ENCODE peak calls at places on chromosomes 7 and 10, in six cellular contexts. One of them, this sample, is unnamed.

GRCh38 chr7:101717986-101718746 is 89.1 kb upstream of the MYL10 start:
- DNase-seq in psoas muscle: peak; percentile 53
- DNase-seq in upper lobe of right lung: no peak
- DNase-seq in brain microvascular endothelial cell: peak; percentile 46
- DNase-seq in progenitor cell of endocrine pancreas: no peak
- DNase-seq in AG10803: peak; percentile 78
- DNase-seq in this sample: no peak

GRCh38 chr10:132774905-132775863 is 10.8 kb downstream of the NKX6-2 start:
- DNase-seq in psoas muscle: no peak
- DNase-seq in upper lobe of right lung: no peak
- DNase-seq in brain microvascular endothelial cell: no peak
- DNase-seq in progenitor cell of endocrine pancreas: peak; percentile 57
- DNase-seq in AG10803: no peak
- DNase-seq in this sample: peak; percentile 35

GRCh38 chr10:93392111-93392510 is 90.0 kb downstream of the MYOF start:
- DNase-seq in psoas muscle: no peak
- DNase-seq in upper lobe of right lung: no peak
- DNase-seq in brain microvascular endothelial cell: no peak
- DNase-seq in progenitor cell of endocrine pancreas: no peak
- DNase-seq in AG10803: no peak
- DNase-seq in this sample: no peak

GRCh38 chr10:5545778-5546710 is 21.3 kb downstream of the CALML3 start:
- DNase-seq in psoas muscle: peak; percentile 44
- DNase-seq in upper lobe of right lung: peak; percentile 79
- DNase-seq in brain microvascular endothelial cell: peak; percentile 83
- DNase-seq in progenitor cell of endocrine pancreas: no peak
- DNase-seq in AG10803: no peak
- DNase-seq in this sample: peak; percentile 94

GRCh38 chr10:1671366-1672000 is 65.8 kb downstream of the ADARB2 start:
- DNase-seq in psoas muscle: no peak
- DNase-seq in upper lobe of right lung: no peak
- DNase-seq in brain microvascular endothelial cell: no peak
- DNase-seq in progenitor cell of endocrine pancreas: no peak
- DNase-seq in AG10803: no peak
- DNase-seq in this sample: no peak

GRCh38 chr10:92574545-92575377 is 868 bp upstream of the IDE start:
- DNase-seq in psoas muscle: no peak
- DNase-seq in upper lobe of right lung: no peak
- DNase-seq in brain microvascular endothelial cell: peak; percentile 32
- DNase-seq in progenitor cell of endocrine pancreas: no peak
- DNase-seq in AG10803: no peak
- DNase-seq in this sample: peak; percentile 65

GRCh38 chr10:133396035-133396624 is 2.2 kb downstream of the MTG1 start:
- DNase-seq in psoas muscle: no peak
- DNase-seq in upper lobe of right lung: peak; percentile 44
- DNase-seq in brain microvascular endothelial cell: no peak
- DNase-seq in progenitor cell of endocrine pancreas: no peak
- DNase-seq in AG10803: no peak
- DNase-seq in this sample: no peak

GRCh38 chr7:512541-513311 is 6.9 kb downstream of the PDGFA start:
- DNase-seq in psoas muscle: no peak
- DNase-seq in upper lobe of right lung: peak; percentile 94
- DNase-seq in brain microvascular endothelial cell: no peak
- DNase-seq in progenitor cell of endocrine pancreas: no peak
- DNase-seq in AG10803: no peak
- DNase-seq in this sample: no peak

GRCh38 chr10:107450056-107450455 is 285.6 kb upstream of the SORCS1 start:
- DNase-seq in psoas muscle: no peak
- DNase-seq in upper lobe of right lung: no peak
- DNase-seq in brain microvascular endothelial cell: no peak
- DNase-seq in progenitor cell of endocrine pancreas: no peak
- DNase-seq in AG10803: no peak
- DNase-seq in this sample: no peak

GRCh38 chr7:24891173-24891787 is 88.7 kb downstream of the OSBPL3 start:
- DNase-seq in psoas muscle: no peak
- DNase-seq in upper lobe of right lung: no peak
- DNase-seq in brain microvascular endothelial cell: no peak
- DNase-seq in progenitor cell of endocrine pancreas: no peak
- DNase-seq in AG10803: no peak
- DNase-seq in this sample: no peak

GRCh38 chr7:108413782-108414492 is 42.3 kb downstream of the NRCAM start:
- DNase-seq in psoas muscle: no peak
- DNase-seq in upper lobe of right lung: no peak
- DNase-seq in brain microvascular endothelial cell: peak; percentile 90
- DNase-seq in progenitor cell of endocrine pancreas: no peak
- DNase-seq in AG10803: no peak
- DNase-seq in this sample: peak; percentile 18

GRCh38 chr7:136911362-136911761 is 42.9 kb downstream of the CHRM2 start:
- DNase-seq in psoas muscle: no peak
- DNase-seq in upper lobe of right lung: no peak
- DNase-seq in brain microvascular endothelial cell: peak; percentile 60
- DNase-seq in progenitor cell of endocrine pancreas: no peak
- DNase-seq in AG10803: peak; percentile 25
- DNase-seq in this sample: no peak

GRCh38 chr7:105204953-105205352 is 183.8 kb downstream of the SRPK2 start:
- DNase-seq in psoas muscle: no peak
- DNase-seq in upper lobe of right lung: no peak
- DNase-seq in brain microvascular endothelial cell: no peak
- DNase-seq in progenitor cell of endocrine pancreas: no peak
- DNase-seq in AG10803: no peak
- DNase-seq in this sample: no peak

GRCh38 chr7:140719711-140720110 is 23.2 kb downstream of the NDUFB2 start:
- DNase-seq in psoas muscle: no peak
- DNase-seq in upper lobe of right lung: no peak
- DNase-seq in brain microvascular endothelial cell: no peak
- DNase-seq in progenitor cell of endocrine pancreas: no peak
- DNase-seq in AG10803: peak; percentile 24
- DNase-seq in this sample: peak; percentile 13

GRCh38 chr10:97850446-97850845 is 803 bp downstream of the GOLGA7B start:
- DNase-seq in psoas muscle: no peak
- DNase-seq in upper lobe of right lung: no peak
- DNase-seq in brain microvascular endothelial cell: no peak
- DNase-seq in progenitor cell of endocrine pancreas: no peak
- DNase-seq in AG10803: no peak
- DNase-seq in this sample: no peak

GRCh38 chr7:2488272-2488645 is 12.1 kb upstream of the GRIFIN start:
- DNase-seq in psoas muscle: peak; percentile 80
- DNase-seq in upper lobe of right lung: no peak
- DNase-seq in brain microvascular endothelial cell: no peak
- DNase-seq in progenitor cell of endocrine pancreas: no peak
- DNase-seq in AG10803: peak; percentile 64
- DNase-seq in this sample: peak; percentile 32

GRCh38 chr7:151857412-151857811 is 19.5 kb downstream of the PRKAG2 start:
- DNase-seq in psoas muscle: no peak
- DNase-seq in upper lobe of right lung: no peak
- DNase-seq in brain microvascular endothelial cell: no peak
- DNase-seq in progenitor cell of endocrine pancreas: no peak
- DNase-seq in AG10803: no peak
- DNase-seq in this sample: no peak

GRCh38 chr7:36747969-36748574 is 23.8 kb upstream of the AOAH start:
- DNase-seq in psoas muscle: no peak
- DNase-seq in upper lobe of right lung: no peak
- DNase-seq in brain microvascular endothelial cell: no peak
- DNase-seq in progenitor cell of endocrine pancreas: no peak
- DNase-seq in AG10803: no peak
- DNase-seq in this sample: no peak

GRCh38 chr7:69510114-69510513 is 88.2 kb upstream of the AUTS2 start:
- DNase-seq in psoas muscle: no peak
- DNase-seq in upper lobe of right lung: no peak
- DNase-seq in brain microvascular endothelial cell: no peak
- DNase-seq in progenitor cell of endocrine pancreas: no peak
- DNase-seq in AG10803: no peak
- DNase-seq in this sample: no peak

GRCh38 chr10:30036341-30036740 is 23.0 kb downstream of the JCAD start:
- DNase-seq in psoas muscle: no peak
- DNase-seq in upper lobe of right lung: no peak
- DNase-seq in brain microvascular endothelial cell: no peak
- DNase-seq in progenitor cell of endocrine pancreas: no peak
- DNase-seq in AG10803: peak; percentile 61
- DNase-seq in this sample: peak; percentile 23

GRCh38 chr7:42071372-42072261 is 165.4 kb downstream of the GLI3 start:
- DNase-seq in psoas muscle: no peak
- DNase-seq in upper lobe of right lung: no peak
- DNase-seq in brain microvascular endothelial cell: no peak
- DNase-seq in progenitor cell of endocrine pancreas: no peak
- DNase-seq in AG10803: peak; percentile 68
- DNase-seq in this sample: peak; percentile 86

GRCh38 chr7:116511552-116512523 is 12.3 kb downstream of the CAV2 start:
- DNase-seq in psoas muscle: no peak
- DNase-seq in upper lobe of right lung: no peak
- DNase-seq in brain microvascular endothelial cell: no peak
- DNase-seq in progenitor cell of endocrine pancreas: no peak
- DNase-seq in AG10803: peak; percentile 23
- DNase-seq in this sample: no peak

GRCh38 chr10:33201971-33202370 is 132.5 kb downstream of the NRP1 start:
- DNase-seq in psoas muscle: no peak
- DNase-seq in upper lobe of right lung: no peak
- DNase-seq in brain microvascular endothelial cell: no peak
- DNase-seq in progenitor cell of endocrine pancreas: no peak
- DNase-seq in AG10803: no peak
- DNase-seq in this sample: no peak

GRCh38 chr10:117531371-117532002 is 11.1 kb upstream of the EMX2 start:
- DNase-seq in psoas muscle: no peak
- DNase-seq in upper lobe of right lung: no peak
- DNase-seq in brain microvascular endothelial cell: no peak
- DNase-seq in progenitor cell of endocrine pancreas: no peak
- DNase-seq in AG10803: no peak
- DNase-seq in this sample: no peak

DNA sequence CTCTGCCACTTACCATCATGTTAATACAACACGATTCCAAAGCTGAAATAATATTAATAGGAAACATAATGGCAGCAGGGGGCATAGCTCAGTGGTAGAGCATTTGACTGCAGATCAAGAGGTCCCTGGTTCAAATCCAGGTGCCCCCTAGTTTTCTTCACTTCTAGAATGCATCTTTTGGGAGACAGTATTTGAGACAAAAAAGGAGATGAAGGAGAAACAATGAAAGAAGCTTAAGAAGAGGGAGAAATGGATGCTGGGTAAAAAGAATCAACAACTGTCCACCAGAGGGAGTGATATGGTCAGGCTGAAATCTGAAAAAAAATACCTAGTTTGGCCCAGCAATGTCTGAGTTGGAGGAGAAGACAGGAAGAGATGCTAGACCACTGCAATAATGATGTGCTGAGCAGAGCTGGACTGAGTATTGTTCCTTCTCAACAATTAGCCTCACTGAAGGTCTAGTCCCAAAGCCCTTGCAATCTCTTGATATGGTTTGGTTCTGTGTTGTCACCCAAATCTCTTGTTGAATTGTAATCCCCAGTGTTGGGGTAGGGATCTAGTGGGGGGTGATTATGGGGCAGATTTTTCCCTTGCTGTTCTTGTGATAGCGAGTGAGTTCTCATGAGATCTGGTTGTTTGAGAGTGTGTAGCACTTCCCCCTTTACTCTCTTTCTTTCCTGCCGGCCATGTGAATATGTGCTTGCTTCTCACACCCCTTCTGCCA is 48.3 kb downstream of the ZNF783 start:
- DNase-seq in psoas muscle: no peak
- DNase-seq in upper lobe of right lung: no peak
- DNase-seq in brain microvascular endothelial cell: peak; percentile 78
- DNase-seq in progenitor cell of endocrine pancreas: no peak
- DNase-seq in AG10803: peak; percentile 83
- DNase-seq in this sample: peak; percentile 91
- TF ChIP-seq CTCF in psoas muscle: peak; percentile 37
- TF ChIP-seq CTCF in upper lobe of right lung: peak; percentile 52
- TF ChIP-seq CTCF in brain microvascular endothelial cell: peak; percentile 61
- TF ChIP-seq CTCF in progenitor cell of endocrine pancreas: peak; percentile 61
- TF ChIP-seq CTCF in AG10803: peak; percentile 72
- TF ChIP-seq CTCF in this sample: peak; percentile 72

GRCh38 chr7:158488225-158488889 is 99.3 kb downstream of the PTPRN2 start:
- DNase-seq in psoas muscle: no peak
- DNase-seq in upper lobe of right lung: no peak
- DNase-seq in brain microvascular endothelial cell: no peak
- DNase-seq in progenitor cell of endocrine pancreas: no peak
- DNase-seq in AG10803: no peak
- DNase-seq in this sample: no peak

GRCh38 chr7:158492372-158492771 is 95.3 kb downstream of the PTPRN2 start:
- DNase-seq in psoas muscle: no peak
- DNase-seq in upper lobe of right lung: no peak
- DNase-seq in brain microvascular endothelial cell: no peak
- DNase-seq in progenitor cell of endocrine pancreas: no peak
- DNase-seq in AG10803: no peak
- DNase-seq in this sample: no peak

GRCh38 chr7:158491094-158491493 is 96.5 kb downstream of the PTPRN2 start:
- DNase-seq in psoas muscle: no peak
- DNase-seq in upper lobe of right lung: no peak
- DNase-seq in brain microvascular endothelial cell: no peak
- DNase-seq in progenitor cell of endocrine pancreas: no peak
- DNase-seq in AG10803: no peak
- DNase-seq in this sample: no peak

GRCh38 chr7:158489462-158490155 is 98.0 kb downstream of the PTPRN2 start:
- DNase-seq in psoas muscle: no peak
- DNase-seq in upper lobe of right lung: no peak
- DNase-seq in brain microvascular endothelial cell: no peak
- DNase-seq in progenitor cell of endocrine pancreas: no peak
- DNase-seq in AG10803: no peak
- DNase-seq in this sample: no peak

GRCh38 chr7:158490171-158490782 is 97.3 kb downstream of the PTPRN2 start:
- DNase-seq in psoas muscle: no peak
- DNase-seq in upper lobe of right lung: no peak
- DNase-seq in brain microvascular endothelial cell: no peak
- DNase-seq in progenitor cell of endocrine pancreas: no peak
- DNase-seq in AG10803: no peak
- DNase-seq in this sample: no peak
- TF ChIP-seq CTCF in psoas muscle: no peak
- TF ChIP-seq CTCF in upper lobe of right lung: no peak
- TF ChIP-seq CTCF in brain microvascular endothelial cell: no peak
- TF ChIP-seq CTCF in progenitor cell of endocrine pancreas: no peak
- TF ChIP-seq CTCF in AG10803: no peak
- TF ChIP-seq CTCF in this sample: no peak

GRCh38 chr10:47143072-47143471 is 156.9 kb upstream of the GDF10 start:
- DNase-seq in psoas muscle: no peak
- DNase-seq in upper lobe of right lung: no peak
- DNase-seq in brain microvascular endothelial cell: no peak
- DNase-seq in progenitor cell of endocrine pancreas: no peak
- DNase-seq in AG10803: no peak
- DNase-seq in this sample: no peak
- TF ChIP-seq CTCF in psoas muscle: no peak
- TF ChIP-seq CTCF in upper lobe of right lung: no peak
- TF ChIP-seq CTCF in brain microvascular endothelial cell: no peak
- TF ChIP-seq CTCF in progenitor cell of endocrine pancreas: no peak
- TF ChIP-seq CTCF in AG10803: no peak
- TF ChIP-seq CTCF in this sample: no peak

DNA sequence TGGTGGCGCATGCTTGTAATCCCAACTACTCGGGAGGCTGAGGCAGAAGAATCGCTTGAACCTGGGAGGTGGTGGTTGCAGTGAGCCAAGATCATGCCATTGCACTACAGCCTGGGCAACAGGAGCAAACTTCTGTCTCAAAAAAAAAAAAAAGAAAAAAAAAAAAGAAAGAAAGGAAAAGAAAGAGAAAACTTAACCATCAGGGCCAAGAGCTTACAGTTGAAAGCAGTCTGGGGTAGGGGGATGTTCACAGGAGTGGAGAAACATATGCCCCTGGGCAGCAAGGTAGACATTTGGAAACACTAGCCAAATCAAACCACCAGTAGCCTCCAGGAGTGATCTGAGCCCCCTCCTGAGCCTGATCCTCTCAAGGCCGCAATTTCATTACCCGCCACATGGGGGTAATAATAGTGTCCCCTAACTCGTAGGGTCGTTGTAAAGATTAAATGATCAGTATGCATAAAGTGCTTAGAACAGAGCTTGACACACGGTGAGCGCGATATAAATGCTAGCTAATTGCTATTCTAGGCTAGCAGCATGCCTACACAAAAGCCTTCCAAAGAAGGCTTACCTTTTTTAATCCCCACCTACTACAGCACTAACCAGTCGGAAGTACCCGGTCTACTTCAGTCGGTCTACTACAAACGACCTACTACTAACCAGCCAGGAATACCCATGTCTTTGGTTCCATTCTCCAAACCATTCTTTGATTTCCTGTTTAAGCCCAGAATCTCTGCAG is 274.3 kb upstream of the NEBL start:
- DNase-seq in psoas muscle: no peak
- DNase-seq in upper lobe of right lung: no peak
- DNase-seq in brain microvascular endothelial cell: no peak
- DNase-seq in progenitor cell of endocrine pancreas: no peak
- DNase-seq in AG10803: no peak
- DNase-seq in this sample: no peak
- TF ChIP-seq CTCF in psoas muscle: no peak
- TF ChIP-seq CTCF in upper lobe of right lung: peak; percentile 17
- TF ChIP-seq CTCF in brain microvascular endothelial cell: peak; percentile 52
- TF ChIP-seq CTCF in progenitor cell of endocrine pancreas: peak; percentile 42
- TF ChIP-seq CTCF in AG10803: no peak
- TF ChIP-seq CTCF in this sample: peak; percentile 25